ENCODE peak calls at places on chromosome 2, in five cellular contexts. One of them, this sample, is unnamed.
A peak's percentile ranks its signal among the peaks of the same experiment; 100 is the strongest.

GRCh38 chr2:146244131-146244530 is 1600.7 kb upstream of the ACVR2A start:
- DNase-seq in naive B cell: no peak
- DNase-seq in stimulated activated CD4-positive, alpha-beta T cell treated with anti-CD3 and anti-CD28 coated beads, TNF-alpha, amount 100 ng/mL, for 48 hours: no peak
- DNase-seq in iris pigment epithelial cell: no peak
- DNase-seq in A172: no peak
- DNase-seq in this sample: no peak

GRCh38 chr2:233778030-233778429 is at the start of gene MROH2A:
- DNase-seq in A172: no peak
- DNase-seq in iris pigment epithelial cell: no peak
- DNase-seq in naive B cell: no peak
- DNase-seq in stimulated activated CD4-positive, alpha-beta T cell treated with anti-CD3 and anti-CD28 coated beads, TNF-alpha, amount 100 ng/mL, for 48 hours: no peak
- DNase-seq in this sample: no peak

GRCh38 chr2:221255862-221256261 is 316.2 kb downstream of the EPHA4 start:
- DNase-seq in iris pigment epithelial cell: no peak
- DNase-seq in A172: no peak
- DNase-seq in naive B cell: no peak
- DNase-seq in stimulated activated CD4-positive, alpha-beta T cell treated with anti-CD3 and anti-CD28 coated beads, TNF-alpha, amount 100 ng/mL, for 48 hours: no peak
- DNase-seq in this sample: peak; percentile 34

GRCh38 chr2:171134624-171135230 is 26.0 kb downstream of the TLK1 start:
- DNase-seq in A172: no peak
- DNase-seq in iris pigment epithelial cell: no peak
- DNase-seq in stimulated activated CD4-positive, alpha-beta T cell treated with anti-CD3 and anti-CD28 coated beads, TNF-alpha, amount 100 ng/mL, for 48 hours: no peak
- DNase-seq in naive B cell: no peak
- DNase-seq in this sample: no peak

GRCh38 chr2:145044506-145044905 is 524.6 kb upstream of the ZEB2 start:
- DNase-seq in stimulated activated CD4-positive, alpha-beta T cell treated with anti-CD3 and anti-CD28 coated beads, TNF-alpha, amount 100 ng/mL, for 48 hours: no peak
- DNase-seq in naive B cell: no peak
- DNase-seq in A172: no peak
- DNase-seq in iris pigment epithelial cell: no peak
- DNase-seq in this sample: no peak

GRCh38 chr2:158984554-158985207 is 16.2 kb downstream of the TANC1 start:
- DNase-seq in iris pigment epithelial cell: peak; percentile 43
- DNase-seq in A172: no peak
- DNase-seq in naive B cell: no peak
- DNase-seq in stimulated activated CD4-positive, alpha-beta T cell treated with anti-CD3 and anti-CD28 coated beads, TNF-alpha, amount 100 ng/mL, for 48 hours: no peak
- DNase-seq in this sample: peak; percentile 69

GRCh38 chr2:195647302-195647701 is 9.7 kb upstream of the SLC39A10 start:
- DNase-seq in iris pigment epithelial cell: no peak
- DNase-seq in stimulated activated CD4-positive, alpha-beta T cell treated with anti-CD3 and anti-CD28 coated beads, TNF-alpha, amount 100 ng/mL, for 48 hours: no peak
- DNase-seq in naive B cell: peak; percentile 24
- DNase-seq in A172: no peak
- DNase-seq in this sample: peak; percentile 41

GRCh38 chr2:156340818-156341481 is 8.4 kb upstream of the NR4A2 start:
- DNase-seq in A172: no peak
- DNase-seq in iris pigment epithelial cell: peak; percentile 31
- DNase-seq in naive B cell: no peak
- DNase-seq in stimulated activated CD4-positive, alpha-beta T cell treated with anti-CD3 and anti-CD28 coated beads, TNF-alpha, amount 100 ng/mL, for 48 hours: no peak
- DNase-seq in this sample: peak; percentile 93

GRCh38 chr2:231331533-231331932 is 64.0 kb upstream of the B3GNT7 start:
- DNase-seq in iris pigment epithelial cell: no peak
- DNase-seq in stimulated activated CD4-positive, alpha-beta T cell treated with anti-CD3 and anti-CD28 coated beads, TNF-alpha, amount 100 ng/mL, for 48 hours: no peak
- DNase-seq in A172: no peak
- DNase-seq in naive B cell: no peak
- DNase-seq in this sample: no peak

GRCh38 chr2:217887841-217888665 is 114.7 kb downstream of the TNS1 start:
- DNase-seq in stimulated activated CD4-positive, alpha-beta T cell treated with anti-CD3 and anti-CD28 coated beads, TNF-alpha, amount 100 ng/mL, for 48 hours: no peak
- DNase-seq in iris pigment epithelial cell: peak; percentile 15
- DNase-seq in naive B cell: no peak
- DNase-seq in A172: no peak
- DNase-seq in this sample: peak; percentile 0

GRCh38 chr2:171939058-171939753 is 16.9 kb downstream of the HAT1 start:
- DNase-seq in stimulated activated CD4-positive, alpha-beta T cell treated with anti-CD3 and anti-CD28 coated beads, TNF-alpha, amount 100 ng/mL, for 48 hours: no peak
- DNase-seq in naive B cell: no peak
- DNase-seq in iris pigment epithelial cell: no peak
- DNase-seq in A172: no peak
- DNase-seq in this sample: no peak